ENCODE peak calls at places on chromosomes 11 and 22, in six cellular contexts. Y is glutamatergic neuron; Q is cardiac fibroblast; N is effector CD8-positive, alpha-beta T cell; U is stimulated activated CD4-positive, alpha-beta T cell treated with anti-CD3 and anti-CD28 coated beads, Interleukin-2, amount 100 ng/mL, for 48 hours; Z is endothelial cell. P is an unnamed sample.
A peak's percentile ranks its signal among the peaks of the same experiment; 100 is the strongest.

GRCh38 chr11:121406291-121406690 is 45.8 kb upstream of the SORL1 start:
- DNase-seq in Y (no peak), Q (no peak), N (no peak), U (no peak), Z (no peak), P (no peak)

GRCh38 chr11:10701982-10702381 is 8.4 kb upstream of the IRAG1 start:
- DNase-seq in Y (no peak), Q (peak; percentile 43), N (no peak), U (no peak), Z (no peak), P (peak; percentile 60)

GRCh38 chr11:41383768-41384167 is 75.7 kb downstream of the LRRC4C start:
- DNase-seq in Y (no peak), Q (no peak), N (no peak), U (no peak), Z (no peak), P (no peak)

GRCh38 chr11:112525270-112525669 is 264.6 kb upstream of the PLET1 start:
- DNase-seq in Y (no peak), Q (peak; percentile 7), N (no peak), U (no peak), Z (no peak), P (peak; percentile 8)

GRCh38 chr11:72751293-72752087 is 718 bp downstream of the ARAP1 start:
- DNase-seq in Y (no peak), Q (no peak), N (no peak), U (no peak), Z (no peak), P (no peak)

GRCh38 chr11:27973851-27974536 is 134.0 kb downstream of the KIF18A start:
- DNase-seq in Y (no peak), Q (no peak), N (no peak), U (no peak), Z (no peak), P (peak; percentile 37)

GRCh38 chr11:12394601-12395000 is 17.2 kb downstream of the PARVA start:
- DNase-seq in Y (no peak), Q (no peak), N (no peak), U (no peak), Z (no peak), P (no peak)

GRCh38 chr22:44524806-44525205 is 26.8 kb upstream of the RTL6 start:
- DNase-seq in Y (no peak), Q (no peak), N (no peak), U (no peak), Z (no peak), P (peak; percentile 21)

GRCh38 chr11:11416917-11417316 is 63.9 kb upstream of the CSNK2A3 start:
- DNase-seq in Y (no peak), Q (peak; percentile 64), N (no peak), U (no peak), Z (no peak), P (peak; percentile 79)

GRCh38 chr11:112024178-112024777 is 930 bp upstream of the DLAT start:
- DNase-seq in Y (no peak), Q (no peak), N (no peak), U (no peak), Z (no peak), P (peak; percentile 7)

P was measured in fibroblast of mammary gland.